ENCODE peak calls at places on chromosomes 3 and 15, in four cellular contexts. D, W, X and B are unnamed samples.

GRCh38 chr3:172087198-172087597 is 47.8 kb downstream of the FNDC3B start:
- DNase-seq in D (no peak), W (no peak), X (no peak), B (no peak)

GRCh38 chr15:29107971-29108645 is 161.5 kb downstream of the NSMCE3 start:
- DNase-seq in D (no peak), W (no peak), X (no peak), B (no peak)

GRCh38 chr15:79682851-79683288 is 213.9 kb downstream of the MTHFS start:
- DNase-seq in D (peak; percentile 43), W (peak; percentile 31), X (no peak), B (no peak)

GRCh38 chr3:20052851-20053250 is 12.6 kb downstream of the KAT2B start:
- DNase-seq in D (no peak), W (no peak), X (no peak), B (no peak)

GRCh38 chr15:51380999-51381806 is 39.7 kb downstream of the GLDN start:
- DNase-seq in D (peak; percentile 72), W (peak; percentile 59), X (peak; percentile 60), B (peak; percentile 61)

GRCh38 chr15:40044717-40045571 is 6.0 kb upstream of the SRP14 start:
- DNase-seq in D (peak; percentile 84), W (peak; percentile 83), X (peak; percentile 82), B (peak; percentile 88)

GRCh38 chr3:133663569-133664313 is 2.0 kb upstream of the TOPBP1 start:
- DNase-seq in D (peak; percentile 61), W (peak; percentile 47), X (no peak), B (no peak)

GRCh38 chr3:67077656-67078055 is 79.5 kb downstream of the KBTBD8 start:
- DNase-seq in D (no peak), W (no peak), X (no peak), B (no peak)

GRCh38 chr15:83283813-83284562 is 476 bp downstream of the BNC1 start:
- DNase-seq in D (no peak), W (peak; percentile 53), X (no peak), B (peak; percentile 43)

GRCh38 chr15:90059208-90059985 is 42.9 kb downstream of the IDH2 start:
- DNase-seq in D (no peak), W (no peak), X (peak; percentile 39), B (no peak)

GRCh38 chr3:18440053-18440768 is 15.1 kb upstream of the SATB1 start:
- DNase-seq in D (no peak), W (peak; percentile 29), X (no peak), B (no peak)

GRCh38 chr3:178152988-178153387 is 383.2 kb upstream of the KCNMB2 start:
- DNase-seq in D (no peak), W (no peak), X (no peak), B (no peak)

GRCh38 chr3:464255-464654 is 267.7 kb downstream of the CHL1 start:
- DNase-seq in D (no peak), W (no peak), X (no peak), B (no peak)

GRCh38 chr3:462851-463250 is 266.3 kb downstream of the CHL1 start:
- DNase-seq in D (no peak), W (no peak), X (no peak), B (no peak)

GRCh38 chr3:463793-464192 is 267.2 kb downstream of the CHL1 start:
- DNase-seq in D (no peak), W (no peak), X (no peak), B (no peak)

GRCh38 chr3:473284-473800 is 276.8 kb downstream of the CHL1 start:
- DNase-seq in D (no peak), W (no peak), X (no peak), B (no peak)

GRCh38 chr3:468172-468571 is 271.6 kb downstream of the CHL1 start:
- DNase-seq in D (no peak), W (no peak), X (no peak), B (peak; percentile 29)
- TF ChIP-seq CTCF in D (peak; percentile 7), W (peak; percentile 38), X (peak; percentile 12), B (peak; percentile 77)

GRCh38 chr3:116111765-116112164 is 333.5 kb downstream of the LSAMP start:
- DNase-seq in D (no peak), W (no peak), X (no peak), B (no peak)

GRCh38 chr3:116112686-116113085 is 332.6 kb downstream of the LSAMP start:
- DNase-seq in D (no peak), W (peak; percentile 8), X (no peak), B (no peak)
- TF ChIP-seq CTCF in D (no peak), W (no peak), X (no peak), B (no peak)

GRCh38 chr3:98259707-98260106 is 4.3 kb upstream of the OR5H6 start:
- DNase-seq in D (no peak), W (no peak), X (no peak), B (no peak)
- TF ChIP-seq CTCF in D (no peak), W (no peak), X (no peak), B (no peak)

DNA sequence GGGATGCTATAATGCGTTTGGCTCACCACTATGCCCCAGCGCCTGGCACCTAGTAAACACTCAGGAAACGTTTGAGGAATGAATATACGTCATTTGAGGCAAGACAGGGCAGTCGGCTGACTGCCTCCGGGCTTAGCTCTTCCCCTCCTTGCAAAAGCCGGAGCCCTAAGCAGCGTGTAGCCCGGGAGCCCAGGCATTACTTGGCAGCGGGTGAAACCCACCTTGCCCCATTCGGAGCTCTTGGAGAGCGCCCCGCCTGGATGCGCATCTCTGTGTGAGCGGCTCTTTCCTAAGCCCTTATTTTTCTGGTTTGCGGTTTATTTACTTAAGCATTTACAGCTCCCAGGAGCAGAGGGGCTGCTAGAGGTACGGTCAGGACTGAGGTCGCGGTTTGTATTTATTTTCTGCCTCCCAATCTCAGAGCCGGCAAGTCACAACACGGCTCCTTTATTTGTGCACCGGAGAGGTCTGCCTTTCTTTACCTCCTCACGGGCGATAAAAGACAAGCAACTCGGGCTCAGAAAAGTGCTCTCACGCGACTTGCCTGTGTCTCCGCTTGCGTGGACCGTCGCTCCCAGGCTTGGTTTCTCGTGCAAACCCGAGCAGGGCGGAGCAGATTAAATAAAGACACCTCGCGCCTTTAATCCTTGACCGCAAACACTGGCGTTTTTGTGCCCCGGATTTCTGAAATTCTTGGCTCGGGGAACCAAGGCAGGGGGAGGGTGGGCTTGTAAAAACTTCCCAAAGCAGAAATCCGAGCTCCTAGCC is 724 bp upstream of the ITPR1 start:
- DNase-seq in D (peak; percentile 32), W (peak; percentile 63), X (peak; percentile 30), B (peak; percentile 48)
- TF ChIP-seq CTCF in D (no peak), W (no peak), X (no peak), B (no peak)

GRCh38 chr3:126939347-126939735 is 43.6 kb upstream of the PLXNA1 start:
- DNase-seq in D (no peak), W (no peak), X (no peak), B (no peak)
- TF ChIP-seq CTCF in D (no peak), W (no peak), X (no peak), B (no peak)

GRCh38 chr15:75177360-75178071 is 24.2 kb upstream of the C15orf39 start:
- DNase-seq in D (no peak), W (no peak), X (no peak), B (no peak)
- TF ChIP-seq CTCF in D (no peak), W (no peak), X (no peak), B (no peak)

GRCh38 chr3:167783781-167784180 is 48.3 kb downstream of the SERPINI1 start:
- DNase-seq in D (no peak), W (peak; percentile 53), X (no peak), B (no peak)

GRCh38 chr3:167776144-167776685 is 40.7 kb downstream of the SERPINI1 start:
- DNase-seq in D (no peak), W (no peak), X (no peak), B (no peak)

GRCh38 chr3:167785790-167786189 is 50.3 kb downstream of the SERPINI1 start:
- DNase-seq in D (no peak), W (no peak), X (no peak), B (no peak)

GRCh38 chr3:167777356-167777755 is 41.8 kb downstream of the SERPINI1 start:
- DNase-seq in D (no peak), W (no peak), X (no peak), B (no peak)

DNA sequence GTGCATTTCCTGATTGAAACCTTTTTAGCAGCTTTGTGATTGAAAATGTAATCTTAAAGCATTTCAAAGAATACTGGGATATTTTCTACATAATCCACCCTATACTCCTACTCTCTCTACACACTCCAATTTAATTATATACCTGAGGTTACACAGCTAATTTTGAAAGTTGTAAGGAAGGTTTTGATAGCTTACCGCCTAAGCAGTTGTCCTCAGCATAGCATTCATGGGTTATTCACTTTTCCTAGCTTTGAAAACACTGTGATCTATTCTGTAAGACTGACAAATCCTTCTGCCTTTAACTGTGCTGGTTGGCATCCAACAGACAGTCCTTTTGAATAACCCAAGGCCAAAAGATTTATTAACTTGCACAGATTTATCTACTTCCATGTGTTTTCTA is 44.7 kb downstream of the SERPINI1 start:
- DNase-seq in D (no peak), W (no peak), X (no peak), B (no peak)
- TF ChIP-seq CTCF in D (no peak), W (no peak), X (no peak), B (no peak)

GRCh38 chr15:47742742-47743141 is 25.4 kb downstream of the SEMA6D start:
- DNase-seq in D (no peak), W (no peak), X (no peak), B (no peak)

GRCh38 chr15:47744496-47744895 is 27.2 kb downstream of the SEMA6D start:
- DNase-seq in D (no peak), W (no peak), X (no peak), B (no peak)

GRCh38 chr15:47744973-47745372 is 27.7 kb downstream of the SEMA6D start:
- DNase-seq in D (no peak), W (no peak), X (no peak), B (no peak)

GRCh38 chr15:47743385-47743784 is 26.1 kb downstream of the SEMA6D start:
- DNase-seq in D (no peak), W (no peak), X (no peak), B (no peak)

GRCh38 chr15:47743886-47744285 is 26.6 kb downstream of the SEMA6D start:
- DNase-seq in D (no peak), W (no peak), X (no peak), B (no peak)
- TF ChIP-seq CTCF in D (no peak), W (no peak), X (no peak), B (no peak)

GRCh38 chr15:55743615-55743978 is 645 bp upstream of the PRTG start:
- DNase-seq in D (peak; percentile 18), W (peak; percentile 10), X (no peak), B (no peak)

GRCh38 chr15:55740981-55741591 is 1.9 kb downstream of the PRTG start:
- DNase-seq in D (no peak), W (peak; percentile 15), X (no peak), B (no peak)

GRCh38 chr15:55741592-55742497 is 1.1 kb downstream of the PRTG start:
- DNase-seq in D (peak; percentile 48), W (peak; percentile 18), X (peak; percentile 7), B (peak; percentile 28)

GRCh38 chr15:55742927-55743614 is at the start of gene PRTG:
- DNase-seq in D (peak; percentile 74), W (peak; percentile 82), X (peak; percentile 48), B (peak; percentile 90)

DNA sequence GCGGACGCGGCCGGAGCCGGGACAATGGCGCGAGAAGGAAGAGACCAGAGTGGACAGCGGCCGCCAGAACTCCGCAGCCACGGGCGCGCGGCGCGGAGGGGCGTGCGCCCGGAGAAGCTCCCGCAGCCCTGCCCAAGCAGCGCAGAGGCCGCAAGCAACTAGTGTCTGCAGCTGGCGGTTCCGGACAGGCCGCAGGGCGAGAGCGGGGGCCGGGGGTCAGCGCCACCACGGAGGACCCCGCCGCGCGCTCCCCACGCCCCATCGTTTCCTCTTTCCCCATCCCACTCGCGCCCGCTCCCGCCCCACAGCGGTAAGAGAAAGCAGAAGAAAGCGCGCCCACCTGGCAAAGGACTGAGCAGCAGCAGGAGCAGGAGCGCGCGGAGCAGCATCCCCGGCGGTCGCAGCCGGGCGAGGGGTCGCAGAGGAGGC is 440 bp downstream of the PRTG start:
- DNase-seq in D (peak; percentile 41), W (no peak), X (no peak), B (no peak)
- TF ChIP-seq CTCF in D (no peak), W (no peak), X (no peak), B (no peak)